ENCODE peak calls at places on chromosomes 2 and 18, in six cellular contexts. N is dorsolateral prefrontal cortex, K is progenitor cell of endocrine pancreas, P is Calu3, I is fibroblast of lung, U is gastrocnemius medialis. W is an unnamed sample.

GRCh38 chr18:77851798-77852197 is 602.1 kb downstream of the GALR1 start:
- DNase-seq in K (no peak), N (no peak), U (no peak), P (no peak), I (no peak), W (no peak)

GRCh38 chr18:56986829-56987228 is 160.1 kb upstream of the BOD1L2 start:
- DNase-seq in K (no peak), I (no peak), N (no peak), P (no peak), U (no peak), W (no peak)

GRCh38 chr2:147600223-147600622 is 244.6 kb upstream of the ACVR2A start:
- DNase-seq in U (no peak), P (no peak), I (peak; percentile 42), K (no peak), N (no peak), W (no peak)

GRCh38 chr18:74946646-74947045 is 262.3 kb downstream of the PTGR3 start:
- DNase-seq in I (no peak), K (no peak), U (no peak), P (no peak), N (no peak), W (no peak)

GRCh38 chr2:168157926-168158325 is 89.5 kb downstream of the STK39 start:
- DNase-seq in U (no peak), I (peak; percentile 40), P (no peak), K (no peak), N (no peak), W (no peak)

GRCh38 chr18:5298156-5298852 is 2.8 kb upstream of the ZBTB14 start:
- DNase-seq in U (no peak), N (no peak), P (no peak), K (no peak), I (no peak), W (no peak)

GRCh38 chr2:118852605-118853128 is 5.2 kb upstream of the EN1 start:
- DNase-seq in K (no peak), U (no peak), N (no peak), P (no peak), I (no peak), W (no peak)

GRCh38 chr18:58601468-58602266 is 27.2 kb downstream of the ALPK2 start:
- DNase-seq in U (no peak), P (no peak), K (no peak), I (no peak), N (no peak), W (no peak)

GRCh38 chr2:56195563-56195962 is 11.8 kb downstream of the CCDC85A start:
- DNase-seq in P (no peak), I (peak; percentile 50), N (no peak), K (no peak), U (no peak), W (no peak)

GRCh38 chr2:133884739-133885381 is 316.6 kb upstream of the NCKAP5 start:
- DNase-seq in P (no peak), I (peak; percentile 2), U (no peak), K (no peak), N (no peak), W (no peak)

GRCh38 chr2:54423213-54423612 is 32.9 kb upstream of the SPTBN1 start:
- DNase-seq in I (no peak), U (no peak), P (no peak), K (no peak), N (no peak), W (no peak)

GRCh38 chr2:233832869-233833812 is 21.2 kb downstream of the HJURP start:
- DNase-seq in I (peak; percentile 69), N (peak; percentile 32), U (no peak), P (peak; percentile 69), K (no peak), W (peak; percentile 49)

GRCh38 chr2:195561205-195562032 is 95.6 kb upstream of the SLC39A10 start:
- DNase-seq in P (no peak), I (peak; percentile 97), N (no peak), U (no peak), K (no peak), W (no peak)

GRCh38 chr2:36190097-36190496 is 165.5 kb upstream of the CRIM1 start:
- DNase-seq in I (no peak), N (no peak), U (no peak), P (no peak), K (no peak), W (no peak)

GRCh38 chr2:168814939-168815907 is 12.8 kb downstream of the NOSTRIN start:
- DNase-seq in P (peak; percentile 36), N (no peak), I (peak; percentile 23), K (no peak), U (no peak), W (no peak)

GRCh38 chr18:11726556-11726955 is 37.5 kb downstream of the GNAL start:
- DNase-seq in N (no peak), P (no peak), U (no peak), K (no peak), I (no peak), W (no peak)

GRCh38 chr18:20988726-20989125 is 122.9 kb downstream of the ROCK1 start:
- DNase-seq in I (no peak), U (no peak), K (no peak), P (no peak), N (no peak), W (no peak)

GRCh38 chr2:189829092-189829843 is 45.0 kb downstream of the PMS1 start:
- DNase-seq in P (no peak), U (no peak), K (no peak), N (no peak), I (peak; percentile 85), W (no peak)

GRCh38 chr2:72144746-72145657 is 2.7 kb downstream of the CYP26B1 start:
- DNase-seq in U (no peak), I (no peak), P (peak; percentile 84), N (peak; percentile 36), K (no peak), W (peak; percentile 71)

GRCh38 chr2:63424329-63425078 is 163.8 kb downstream of the WDPCP start:
- DNase-seq in I (peak; percentile 12), K (no peak), P (no peak), N (no peak), U (no peak), W (no peak)

DNA sequence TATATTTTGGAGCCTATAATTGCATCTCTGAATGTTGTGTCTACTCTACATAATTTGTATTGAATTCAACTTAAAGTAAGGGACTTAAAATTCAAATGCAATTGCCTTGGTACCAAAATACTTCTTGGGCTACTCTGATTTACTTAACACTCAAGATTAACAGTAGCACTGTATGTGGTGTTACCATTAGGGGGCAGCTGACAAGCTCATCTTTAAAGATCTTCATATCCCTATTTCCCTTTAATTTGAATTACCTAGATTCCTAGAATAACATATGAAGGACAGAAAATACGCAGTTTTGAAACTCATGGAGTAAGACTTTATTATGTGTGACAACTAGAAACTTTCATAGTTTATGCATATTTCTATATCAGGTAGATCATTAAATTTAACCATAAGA is 37.4 kb upstream of the FAP start:
- DNase-seq in I (no peak), U (no peak), N (no peak), K (no peak), P (no peak), W (no peak)
- TF ChIP-seq CTCF in I (no peak), U (no peak), N (no peak), K (no peak), P (no peak), W (no peak)

DNA sequence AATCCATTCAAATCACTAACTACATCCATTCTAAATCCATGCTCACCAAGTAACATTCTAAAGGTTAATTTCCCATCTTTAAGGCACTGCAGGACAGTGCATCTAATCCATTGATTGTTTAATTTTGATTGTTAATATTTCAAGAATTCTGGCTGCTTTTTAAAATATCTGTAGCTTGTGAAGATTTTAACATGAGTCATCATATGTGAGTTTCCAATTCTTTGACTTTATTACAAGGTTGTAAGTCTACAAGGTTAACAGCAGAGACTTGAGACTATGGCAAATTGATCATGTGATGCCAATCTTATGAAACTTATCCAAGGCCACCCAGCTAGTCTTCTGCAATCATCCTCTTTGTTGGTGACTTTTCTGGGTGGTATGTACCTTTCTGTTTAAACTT is 349.2 kb upstream of the ZC3H15 start:
- DNase-seq in I (no peak), U (no peak), K (no peak), N (no peak), P (no peak), W (no peak)
- TF ChIP-seq CTCF in I (no peak), U (no peak), K (no peak), N (no peak), P (no peak), W (no peak)

GRCh38 chr2:9095690-9096089 is 92.2 kb upstream of the MBOAT2 start:
- DNase-seq in N (peak; percentile 73), I (peak; percentile 55), P (no peak), U (peak; percentile 12), K (no peak), W (peak; percentile 42)
- TF ChIP-seq CTCF in N (peak; percentile 47), I (peak; percentile 34), P (no peak), U (no peak), K (no peak), W (no peak)

GRCh38 chr2:129189617-129190016 is 789.8 kb upstream of the RAB6C start:
- DNase-seq in N (no peak), P (no peak), K (no peak), U (no peak), I (no peak), W (no peak)
- TF ChIP-seq CTCF in N (no peak), P (no peak), K (no peak), U (no peak), I (no peak), W (no peak)

DNA sequence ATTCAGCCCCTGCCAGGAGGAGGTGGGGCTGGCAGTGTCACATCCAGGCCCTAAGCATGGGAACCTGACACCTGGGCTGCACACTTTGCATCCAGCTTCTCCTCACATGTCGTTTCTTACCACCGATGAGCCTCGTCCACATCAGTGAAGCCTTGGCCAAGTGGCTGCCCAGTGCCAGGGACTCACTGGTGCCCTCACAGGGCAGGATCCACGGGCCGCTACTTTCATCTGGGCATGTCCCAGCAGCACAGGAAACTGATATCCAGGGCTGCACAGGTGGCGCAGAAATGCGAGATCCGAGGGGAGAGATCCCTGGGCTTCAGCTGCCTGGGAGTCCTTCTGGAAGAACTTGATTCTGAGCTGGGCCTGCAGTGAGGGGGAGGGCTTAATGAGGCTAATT is 291.5 kb upstream of the HDAC4 start:
- DNase-seq in N (peak; percentile 39), K (no peak), P (no peak), I (no peak), U (peak; percentile 92), W (peak; percentile 26)
- TF ChIP-seq CTCF in N (no peak), K (no peak), P (no peak), I (no peak), U (no peak), W (no peak)

GRCh38 chr2:109637749-109638570 is 23.8 kb downstream of the SOWAHC start:
- DNase-seq in U (no peak), N (no peak), K (no peak), P (no peak), I (no peak), W (no peak)
- TF ChIP-seq CTCF in U (no peak), N (no peak), K (no peak), P (no peak), I (no peak), W (no peak)

GRCh38 chr2:226114436-226114835 is 685.2 kb downstream of the IRS1 start:
- DNase-seq in N (no peak), P (peak; percentile 9), K (no peak), I (peak; percentile 43), U (no peak), W (no peak)
- TF ChIP-seq CTCF in N (no peak), P (no peak), K (no peak), I (no peak), U (no peak), W (no peak)